ENCODE peak calls at places on chromosomes 12 and 14, in seven cellular contexts. One of them, this sample, is unnamed.

GRCh38 chr14:78403278-78403815 is 233.2 kb downstream of the NRXN3 start:
- DNase-seq in psoas muscle: no peak
- DNase-seq in endodermal cell: peak
- DNase-seq in PC-9: no peak
- DNase-seq in neuronal stem cell: no peak
- DNase-seq in osteoblast: no peak
- DNase-seq in left ventricle myocardium inferior: no peak
- DNase-seq in this sample: no peak

GRCh38 chr12:93582351-93582750 is 9.9 kb downstream of the SOCS2 start:
- DNase-seq in PC-9: no peak
- DNase-seq in endodermal cell: no peak
- DNase-seq in left ventricle myocardium inferior: no peak
- DNase-seq in neuronal stem cell: no peak
- DNase-seq in psoas muscle: no peak
- DNase-seq in osteoblast: no peak
- DNase-seq in this sample: no peak

GRCh38 chr12:107393043-107393725 is 292.4 kb upstream of the PWP1 start:
- DNase-seq in left ventricle myocardium inferior: no peak
- DNase-seq in psoas muscle: no peak
- DNase-seq in neuronal stem cell: no peak
- DNase-seq in osteoblast: no peak
- DNase-seq in endodermal cell: no peak
- DNase-seq in PC-9: no peak
- DNase-seq in this sample: no peak

GRCh38 chr12:109535863-109536250 is 37.4 kb downstream of the MMAB start:
- DNase-seq in PC-9: no peak
- DNase-seq in neuronal stem cell: no peak
- DNase-seq in osteoblast: peak
- DNase-seq in left ventricle myocardium inferior: no peak
- DNase-seq in psoas muscle: no peak
- DNase-seq in endodermal cell: no peak
- DNase-seq in this sample: no peak

GRCh38 chr12:91954326-91954725 is 191.3 kb downstream of the BTG1 start:
- DNase-seq in psoas muscle: no peak
- DNase-seq in PC-9: no peak
- DNase-seq in endodermal cell: no peak
- DNase-seq in left ventricle myocardium inferior: no peak
- DNase-seq in osteoblast: no peak
- DNase-seq in neuronal stem cell: no peak
- DNase-seq in this sample: no peak

GRCh38 chr12:92927055-92927435 is 2.0 kb downstream of the EEA1 start:
- DNase-seq in PC-9: no peak
- DNase-seq in left ventricle myocardium inferior: no peak
- DNase-seq in endodermal cell: peak
- DNase-seq in psoas muscle: peak
- DNase-seq in neuronal stem cell: no peak
- DNase-seq in osteoblast: peak
- DNase-seq in this sample: peak

GRCh38 chr14:68476212-68476964 is 316.5 kb downstream of the ZFP36L1 start:
- DNase-seq in neuronal stem cell: no peak
- DNase-seq in left ventricle myocardium inferior: peak
- DNase-seq in PC-9: no peak
- DNase-seq in psoas muscle: peak
- DNase-seq in osteoblast: no peak
- DNase-seq in endodermal cell: no peak
- DNase-seq in this sample: peak

GRCh38 chr14:104795781-104796681 is 483 bp upstream of the AKT1 start:
- DNase-seq in endodermal cell: peak
- DNase-seq in psoas muscle: peak
- DNase-seq in neuronal stem cell: no peak
- DNase-seq in left ventricle myocardium inferior: peak
- DNase-seq in osteoblast: peak
- DNase-seq in PC-9: peak
- DNase-seq in this sample: peak

GRCh38 chr12:50799908-50800307 is 36.0 kb downstream of the ATF1 start:
- DNase-seq in left ventricle myocardium inferior: no peak
- DNase-seq in psoas muscle: no peak
- DNase-seq in endodermal cell: no peak
- DNase-seq in PC-9: no peak
- DNase-seq in neuronal stem cell: no peak
- DNase-seq in osteoblast: peak
- DNase-seq in this sample: peak

GRCh38 chr14:60051690-60052324 is 39.9 kb upstream of the PCNX4 start:
- DNase-seq in neuronal stem cell: no peak
- DNase-seq in PC-9: no peak
- DNase-seq in osteoblast: peak
- DNase-seq in psoas muscle: no peak
- DNase-seq in left ventricle myocardium inferior: no peak
- DNase-seq in endodermal cell: no peak
- DNase-seq in this sample: no peak

GRCh38 chr12:97408363-97408762 is 54.2 kb upstream of the RMST start:
- DNase-seq in PC-9: no peak
- DNase-seq in osteoblast: no peak
- DNase-seq in psoas muscle: no peak
- DNase-seq in endodermal cell: no peak
- DNase-seq in left ventricle myocardium inferior: no peak
- DNase-seq in neuronal stem cell: no peak
- DNase-seq in this sample: no peak

GRCh38 chr14:26596722-26597030 is 1.2 kb downstream of the NOVA1 start:
- DNase-seq in neuronal stem cell: no peak
- DNase-seq in PC-9: no peak
- DNase-seq in endodermal cell: peak
- DNase-seq in left ventricle myocardium inferior: peak
- DNase-seq in osteoblast: peak
- DNase-seq in psoas muscle: no peak
- DNase-seq in this sample: peak

GRCh38 chr14:92914087-92914656 is 8.8 kb upstream of the CHGA start:
- DNase-seq in left ventricle myocardium inferior: no peak
- DNase-seq in PC-9: no peak
- DNase-seq in psoas muscle: no peak
- DNase-seq in neuronal stem cell: peak
- DNase-seq in osteoblast: peak
- DNase-seq in endodermal cell: peak
- DNase-seq in this sample: peak

GRCh38 chr14:33839193-33840076 is 111.4 kb downstream of the EGLN3 start:
- DNase-seq in left ventricle myocardium inferior: no peak
- DNase-seq in psoas muscle: peak
- DNase-seq in osteoblast: peak
- DNase-seq in PC-9: peak
- DNase-seq in neuronal stem cell: peak
- DNase-seq in endodermal cell: peak
- DNase-seq in this sample: peak

GRCh38 chr12:132405742-132406251 is 76.4 kb upstream of the GALNT9 start:
- DNase-seq in endodermal cell: no peak
- DNase-seq in psoas muscle: no peak
- DNase-seq in left ventricle myocardium inferior: peak
- DNase-seq in osteoblast: no peak
- DNase-seq in neuronal stem cell: no peak
- DNase-seq in PC-9: no peak
- DNase-seq in this sample: no peak

GRCh38 chr14:71948101-71948500 is 15.9 kb downstream of the RGS6 start:
- DNase-seq in osteoblast: no peak
- DNase-seq in left ventricle myocardium inferior: no peak
- DNase-seq in PC-9: no peak
- DNase-seq in endodermal cell: no peak
- DNase-seq in neuronal stem cell: no peak
- DNase-seq in psoas muscle: no peak
- DNase-seq in this sample: no peak

GRCh38 chr14:103427485-103428443 is 42.5 kb downstream of the MARK3 start:
- DNase-seq in PC-9: peak
- DNase-seq in psoas muscle: no peak
- DNase-seq in neuronal stem cell: no peak
- DNase-seq in left ventricle myocardium inferior: no peak
- DNase-seq in endodermal cell: peak
- DNase-seq in osteoblast: no peak
- DNase-seq in this sample: peak

GRCh38 chr14:59492419-59492818 is 8.1 kb downstream of the JKAMP start:
- DNase-seq in endodermal cell: no peak
- DNase-seq in PC-9: no peak
- DNase-seq in osteoblast: no peak
- DNase-seq in left ventricle myocardium inferior: no peak
- DNase-seq in neuronal stem cell: no peak
- DNase-seq in psoas muscle: no peak
- DNase-seq in this sample: no peak

GRCh38 chr14:80624581-80624980 is 317.0 kb downstream of the CEP128 start:
- DNase-seq in psoas muscle: no peak
- DNase-seq in endodermal cell: no peak
- DNase-seq in PC-9: no peak
- DNase-seq in left ventricle myocardium inferior: no peak
- DNase-seq in neuronal stem cell: no peak
- DNase-seq in osteoblast: no peak
- DNase-seq in this sample: no peak

GRCh38 chr12:13289644-13290285 is 93.2 kb downstream of the EMP1 start:
- DNase-seq in neuronal stem cell: no peak
- DNase-seq in osteoblast: no peak
- DNase-seq in PC-9: no peak
- DNase-seq in left ventricle myocardium inferior: no peak
- DNase-seq in endodermal cell: no peak
- DNase-seq in psoas muscle: peak
- DNase-seq in this sample: no peak

GRCh38 chr12:46383654-46384450 is 11.3 kb upstream of the SLC38A2 start:
- DNase-seq in neuronal stem cell: peak
- DNase-seq in psoas muscle: peak
- DNase-seq in left ventricle myocardium inferior: peak
- DNase-seq in endodermal cell: no peak
- DNase-seq in osteoblast: peak
- DNase-seq in PC-9: peak
- DNase-seq in this sample: peak

GRCh38 chr12:46385439-46385838 is 12.9 kb upstream of the SLC38A2 start:
- DNase-seq in endodermal cell: peak
- DNase-seq in left ventricle myocardium inferior: no peak
- DNase-seq in neuronal stem cell: no peak
- DNase-seq in psoas muscle: no peak
- DNase-seq in PC-9: no peak
- DNase-seq in osteoblast: no peak
- DNase-seq in this sample: peak

GRCh38 chr12:46382974-46383653 is 10.5 kb upstream of the SLC38A2 start:
- DNase-seq in osteoblast: peak
- DNase-seq in endodermal cell: peak
- DNase-seq in neuronal stem cell: peak
- DNase-seq in psoas muscle: peak
- DNase-seq in PC-9: peak
- DNase-seq in left ventricle myocardium inferior: peak
- DNase-seq in this sample: peak

GRCh38 chr12:46386360-46386867 is 13.8 kb upstream of the SLC38A2 start:
- DNase-seq in osteoblast: no peak
- DNase-seq in psoas muscle: no peak
- DNase-seq in PC-9: no peak
- DNase-seq in endodermal cell: no peak
- DNase-seq in left ventricle myocardium inferior: no peak
- DNase-seq in neuronal stem cell: no peak
- DNase-seq in this sample: peak

GRCh38 chr12:46384451-46385301 is 12.1 kb upstream of the SLC38A2 start:
- DNase-seq in neuronal stem cell: no peak
- DNase-seq in endodermal cell: peak
- DNase-seq in PC-9: no peak
- DNase-seq in psoas muscle: no peak
- DNase-seq in left ventricle myocardium inferior: no peak
- DNase-seq in osteoblast: no peak
- DNase-seq in this sample: peak
- H3K27ac ChIP-seq in neuronal stem cell: no peak
- H3K27ac ChIP-seq in endodermal cell: no peak
- H3K27ac ChIP-seq in PC-9: peak
- H3K27ac ChIP-seq in psoas muscle: peak
- H3K27ac ChIP-seq in left ventricle myocardium inferior: peak
- H3K27ac ChIP-seq in osteoblast: peak
- H3K27ac ChIP-seq in this sample: peak

GRCh38 chr14:64835431-64835830 is 44.3 kb downstream of the SPTB start:
- DNase-seq in osteoblast: no peak
- DNase-seq in neuronal stem cell: no peak
- DNase-seq in PC-9: no peak
- DNase-seq in endodermal cell: peak
- DNase-seq in left ventricle myocardium inferior: no peak
- DNase-seq in psoas muscle: no peak
- DNase-seq in this sample: no peak
- H3K27ac ChIP-seq in osteoblast: no peak
- H3K27ac ChIP-seq in neuronal stem cell: no peak
- H3K27ac ChIP-seq in PC-9: no peak
- H3K27ac ChIP-seq in endodermal cell: no peak
- H3K27ac ChIP-seq in left ventricle myocardium inferior: no peak
- H3K27ac ChIP-seq in psoas muscle: peak
- H3K27ac ChIP-seq in this sample: no peak

GRCh38 chr12:11687538-11687937 is 38.1 kb downstream of the ETV6 start:
- DNase-seq in osteoblast: no peak
- DNase-seq in psoas muscle: no peak
- DNase-seq in endodermal cell: no peak
- DNase-seq in left ventricle myocardium inferior: no peak
- DNase-seq in PC-9: no peak
- DNase-seq in neuronal stem cell: no peak
- DNase-seq in this sample: no peak
- H3K27ac ChIP-seq in osteoblast: no peak
- H3K27ac ChIP-seq in psoas muscle: no peak
- H3K27ac ChIP-seq in endodermal cell: no peak
- H3K27ac ChIP-seq in left ventricle myocardium inferior: no peak
- H3K27ac ChIP-seq in PC-9: no peak
- H3K27ac ChIP-seq in neuronal stem cell: no peak
- H3K27ac ChIP-seq in this sample: no peak

DNA sequence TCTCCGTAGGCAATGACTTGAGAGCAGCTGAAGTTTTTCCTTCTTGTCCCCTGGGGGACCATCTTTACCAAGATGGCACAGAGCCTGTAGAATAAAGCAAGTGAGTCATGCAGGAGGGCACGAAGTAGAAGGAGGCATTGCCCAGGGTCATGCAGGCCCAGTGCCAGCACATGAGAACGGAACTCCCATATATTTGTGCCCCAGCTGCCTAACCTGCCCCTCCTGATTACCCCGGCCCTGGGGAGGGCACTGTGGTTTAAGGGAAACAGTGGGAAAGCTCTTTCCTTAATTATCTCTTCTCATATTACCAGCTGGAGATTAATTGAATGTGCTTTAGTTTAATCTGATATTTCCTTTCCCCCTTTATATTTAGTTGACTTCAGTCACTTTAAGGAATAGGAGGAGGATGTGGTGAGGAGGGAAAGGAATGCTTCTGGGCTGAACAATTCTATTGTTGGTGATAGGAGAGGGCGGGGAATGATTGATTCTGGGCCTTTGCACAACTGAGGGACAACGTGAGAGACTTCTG is 51.9 kb downstream of the RASSF8 start:
- DNase-seq in PC-9: peak
- DNase-seq in left ventricle myocardium inferior: no peak
- DNase-seq in endodermal cell: no peak
- DNase-seq in osteoblast: no peak
- DNase-seq in psoas muscle: no peak
- DNase-seq in neuronal stem cell: no peak
- DNase-seq in this sample: no peak
- H3K27ac ChIP-seq in PC-9: no peak
- H3K27ac ChIP-seq in left ventricle myocardium inferior: peak
- H3K27ac ChIP-seq in endodermal cell: no peak
- H3K27ac ChIP-seq in osteoblast: peak
- H3K27ac ChIP-seq in psoas muscle: peak
- H3K27ac ChIP-seq in neuronal stem cell: peak
- H3K27ac ChIP-seq in this sample: no peak

GRCh38 chr14:53896773-53897172 is 59.9 kb downstream of the BMP4 start:
- DNase-seq in neuronal stem cell: no peak
- DNase-seq in osteoblast: no peak
- DNase-seq in left ventricle myocardium inferior: no peak
- DNase-seq in PC-9: no peak
- DNase-seq in psoas muscle: no peak
- DNase-seq in endodermal cell: no peak
- DNase-seq in this sample: peak
- H3K27ac ChIP-seq in neuronal stem cell: no peak
- H3K27ac ChIP-seq in osteoblast: no peak
- H3K27ac ChIP-seq in left ventricle myocardium inferior: no peak
- H3K27ac ChIP-seq in PC-9: no peak
- H3K27ac ChIP-seq in psoas muscle: no peak
- H3K27ac ChIP-seq in endodermal cell: no peak
- H3K27ac ChIP-seq in this sample: no peak

This sample was measured in mesenchymal stem cell.